ENCODE peak calls at places on chromosome X, in five cellular contexts. O is neuronal stem cell, F is mesenchymal stem cell, X is IMR-90, G is H1. V is an unnamed sample. For H3K4me1, the result is how much of the 10 kb centered on the place peaks cover.

GRCh38 chrX:129738466-129739308 is at the start of gene XPNPEP2:
- DNase-seq in X (peak), G (no peak), F (no peak), O (no peak), V (peak)

GRCh38 chrX:53269536-53270107 is 11.8 kb downstream of the IQSEC2 start:
- DNase-seq in G (no peak), O (no peak), F (no peak), X (no peak), V (no peak)

GRCh38 chrX:143580266-143580665 is 55.6 kb downstream of the SLITRK4 start:
- DNase-seq in X (no peak), F (peak), O (no peak), G (no peak), V (peak)

GRCh38 chrX:37640142-37640541 is 45.4 kb upstream of the XK start:
- DNase-seq in X (no peak), O (no peak), G (no peak), F (no peak), V (no peak)

GRCh38 chrX:32183066-32183465 is 1028.3 kb downstream of the DMD start:
- DNase-seq in O (no peak), F (no peak), G (no peak), X (no peak), V (no peak)

GRCh38 chrX:53074987-53075386 is 7.2 kb upstream of the TSPYL2 start:
- DNase-seq in G (no peak), O (no peak), X (no peak), F (no peak), V (peak)

GRCh38 chrX:116285506-116285905 is 115.0 kb downstream of the AGTR2 start:
- DNase-seq in F (no peak), G (no peak), O (no peak), X (no peak), V (peak)

GRCh38 chrX:103520391-103520790 is 1.1 kb upstream of the RAB40A start:
- DNase-seq in F (peak), X (peak), O (no peak), G (no peak), V (peak)

GRCh38 chrX:20720954-20721626 is 454.4 kb upstream of the RPS6KA3 start:
- DNase-seq in O (no peak), F (no peak), G (no peak), X (no peak), V (no peak)

GRCh38 chrX:34918856-34919255 is 23.7 kb upstream of the FAM47B start:
- DNase-seq in O (peak), X (peak), F (peak), G (no peak), V (peak)

GRCh38 chrX:122943918-122944317 is 240.2 kb upstream of the GRIA3 start:
- DNase-seq in F (peak), X (no peak), O (no peak), G (no peak), V (no peak)

GRCh38 chrX:20412871-20413486 is 146.3 kb upstream of the RPS6KA3 start:
- DNase-seq in G (no peak), O (no peak), X (no peak), F (no peak), V (no peak)

GRCh38 chrX:72316408-72317079 is 10.8 kb upstream of the CITED1 start:
- DNase-seq in X (no peak), G (no peak), F (no peak), O (no peak), V (no peak)

DNA sequence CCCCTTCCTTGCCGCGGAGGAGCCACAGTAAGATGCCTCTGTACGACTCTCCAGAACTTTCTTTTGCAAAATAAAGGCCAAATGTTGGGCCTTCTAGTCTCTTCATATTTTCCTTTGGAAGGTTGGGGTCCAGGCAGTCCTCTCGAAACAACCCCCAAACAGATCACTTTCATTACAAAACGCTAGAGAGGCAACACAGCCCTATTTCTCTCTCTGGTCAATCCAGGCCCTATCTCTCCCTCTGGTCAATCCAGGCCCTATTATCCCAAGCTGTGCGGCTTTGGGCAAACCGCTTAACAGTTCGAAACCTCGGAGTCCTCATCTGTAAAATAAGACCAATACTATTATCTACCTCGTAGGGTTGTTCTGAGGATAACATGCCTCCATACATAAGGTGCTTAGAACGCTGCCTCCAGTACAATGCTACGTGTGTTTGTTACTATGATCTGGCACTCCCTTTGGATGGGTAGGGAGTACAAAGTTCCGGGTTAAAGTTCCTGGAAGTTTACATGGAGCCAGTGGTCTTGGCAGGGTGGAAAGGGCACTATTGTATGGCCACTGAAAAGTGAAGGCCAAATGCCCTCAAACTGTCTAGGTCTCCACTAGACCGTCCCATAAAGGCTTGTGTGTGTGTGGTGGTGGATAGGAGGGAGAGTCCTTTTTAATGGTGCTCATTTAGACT is 75.4 kb upstream of the BCOR start:
- DNase-seq in F (peak), O (no peak), G (no peak), X (no peak), V (no peak)
- H3K4me1 ChIP-seq in F (under half), O (under half), G (under half), X (under half), V (under half)

GRCh38 chrX:16187024-16187698 is 19.9 kb downstream of the MAGEB17 start:
- DNase-seq in F (peak), O (no peak), X (peak), G (no peak), V (no peak)

GRCh38 chrX:16188687-16189086 is 21.4 kb downstream of the MAGEB17 start:
- DNase-seq in O (no peak), F (no peak), G (no peak), X (peak), V (no peak)

GRCh38 chrX:16186380-16187007 is 19.2 kb downstream of the MAGEB17 start:
- DNase-seq in G (peak), O (no peak), F (peak), X (no peak), V (peak)

GRCh38 chrX:16191605-16192004 is 24.3 kb downstream of the MAGEB17 start:
- DNase-seq in G (no peak), F (no peak), O (no peak), X (no peak), V (no peak)

DNA sequence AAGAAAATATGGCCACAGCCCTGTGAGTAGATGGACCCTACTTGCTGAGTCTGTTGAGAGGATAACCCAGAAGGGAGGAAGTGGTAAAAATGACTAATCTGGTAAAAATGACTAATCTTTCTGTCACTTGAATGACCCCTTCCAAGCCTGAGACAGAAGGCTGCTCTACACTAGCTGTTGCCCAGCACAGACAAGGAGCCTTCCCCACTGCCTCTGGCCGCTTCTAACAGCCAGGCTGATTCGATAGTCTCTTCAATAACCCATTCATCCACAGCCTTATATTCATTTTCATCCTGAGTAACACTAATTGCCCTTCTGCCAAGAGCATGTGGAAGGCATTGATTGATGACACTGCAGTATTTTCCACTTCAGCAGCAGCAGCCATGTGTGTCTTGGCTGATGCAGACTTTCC is 18.4 kb downstream of the MAGEB17 start:
- DNase-seq in X (peak), O (no peak), G (no peak), F (peak), V (peak)
- H2BK15ac ChIP-seq in X (peak), O (no peak), G (no peak), F (no peak), V (no peak)

DNA sequence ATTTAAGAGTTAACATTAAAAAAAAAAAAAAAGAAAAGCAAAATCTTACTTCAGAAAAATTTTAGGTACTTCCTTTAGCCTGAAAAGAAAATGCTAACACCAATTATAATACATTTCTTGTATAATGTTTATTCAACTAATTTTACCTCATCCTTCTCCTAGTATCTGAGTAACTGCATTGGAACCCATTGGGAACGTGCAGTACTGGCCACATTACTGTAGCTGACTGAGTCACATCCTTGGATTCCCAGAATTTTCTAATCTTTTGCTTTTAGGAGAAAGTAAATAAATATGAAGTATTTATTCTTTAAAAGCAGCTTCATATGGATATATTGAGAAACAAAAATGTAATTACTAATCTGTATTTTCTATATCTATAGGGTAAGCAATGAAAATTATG is 82.6 kb upstream of the SLITRK2 start:
- DNase-seq in F (no peak), G (no peak), X (no peak), O (no peak), V (no peak)
- H3K4me3 ChIP-seq in F (no peak), G (no peak), X (no peak), O (no peak), V (no peak)

GRCh38 chrX:78024349-78025108 is 55.1 kb upstream of the PGAM4 start:
- DNase-seq in G (no peak), X (peak), O (no peak), F (peak), V (peak)
- H3K4me1 ChIP-seq in G (under half), X (under half), O (under half), F (under half), V (under half)

GRCh38 chrX:96764864-96765263 is 80.2 kb downstream of the DIAPH2 start:
- DNase-seq in G (no peak), O (no peak), F (no peak), X (no peak), V (peak)
- H2BK15ac ChIP-seq in G (no peak), O (no peak), F (no peak), X (no peak), V (no peak)

GRCh38 chrX:57137481-57137880 is 284 bp upstream of the SPIN2A start:
- DNase-seq in X (no peak), G (no peak), F (peak), O (no peak), V (peak)
- H3K4me3 ChIP-seq in X (peak), G (peak), F (peak), O (peak), V (peak)